ENCODE peak calls at places on chromosomes 7 and 10, in eight cellular contexts. F is anterior cingulate cortex; R is mucosa of descending colon; Q is activated CD4-positive, alpha-beta T cell treated with anti-CD3 and anti-CD28 coated beads, Interleukin-2, amount 10 ng/mL, durations not matched to agents 7 days and 5 days; Y is lower leg skin; B is HepG2; U is epithelial cell of proximal tubule; O is M059J. T is an unnamed sample.

GRCh38 chr10:110170142-110170887 is 37.1 kb upstream of the MXI1 start:
- DNase-seq in Y (peak; percentile 75), F (no peak), B (no peak), O (no peak), R (no peak), U (no peak), Q (no peak), T (no peak)

GRCh38 chr10:127039435-127039834 is 134.2 kb downstream of the DOCK1 start:
- DNase-seq in Q (no peak), R (no peak), Y (peak; percentile 54), U (no peak), O (no peak), B (no peak), F (no peak), T (no peak)

GRCh38 chr7:29987083-29987482 is 2.5 kb downstream of the SCRN1 start:
- DNase-seq in Q (no peak), U (no peak), R (no peak), O (peak; percentile 69), F (no peak), B (peak; percentile 53), Y (no peak), T (no peak)

GRCh38 chr10:119079572-119080520 is 771 bp downstream of the EIF3A start:
- DNase-seq in F (peak; percentile 72), R (peak; percentile 80), Q (peak; percentile 72), Y (peak; percentile 95), U (no peak), O (peak; percentile 71), B (peak; percentile 46), T (peak; percentile 54)

GRCh38 chr10:111081595-111081994 is 4.8 kb downstream of the ADRA2A start:
- DNase-seq in Q (no peak), B (no peak), F (no peak), Y (peak; percentile 39), O (no peak), U (no peak), R (no peak), T (no peak)

GRCh38 chr10:100679327-100679726 is 66.1 kb upstream of the PAX2 start:
- DNase-seq in F (no peak), Y (no peak), R (no peak), Q (no peak), U (no peak), O (no peak), B (no peak), T (no peak)

GRCh38 chr10:118522791-118523498 is 72.5 kb downstream of the PRLHR start:
- DNase-seq in Q (no peak), O (peak; percentile 73), B (no peak), U (no peak), R (no peak), F (no peak), Y (no peak), T (no peak)

GRCh38 chr7:155860840-155861479 is 48.7 kb upstream of the SHH start:
- DNase-seq in U (peak; percentile 70), Y (peak; percentile 52), F (no peak), R (no peak), Q (peak; percentile 2), B (no peak), O (peak; percentile 76), T (no peak)

GRCh38 chr10:131975003-131975402 is 6.7 kb downstream of the BNIP3 start:
- DNase-seq in O (no peak), B (no peak), R (no peak), Y (no peak), Q (no peak), F (no peak), U (no peak), T (no peak)

GRCh38 chr7:79782256-79782655 is 328.8 kb upstream of the MAGI2 start:
- DNase-seq in F (no peak), R (no peak), O (no peak), B (no peak), Q (no peak), U (no peak), Y (no peak), T (no peak)

GRCh38 chr10:116974442-116975005 is 30.5 kb downstream of the SHTN1 start:
- DNase-seq in O (peak; percentile 65), R (no peak), U (no peak), Q (no peak), F (no peak), B (no peak), Y (no peak), T (no peak)

T was measured in tibial nerve.